ENCODE peak calls at places on chromosomes 11 and 22, in five cellular contexts. H, V, C, J and Z are unnamed samples.

GRCh38 chr22:37021710-37022482 is 2.4 kb downstream of the MPST start:
- DNase-seq in J (peak; percentile 46), V (peak; percentile 35), H (no peak), C (no peak), Z (no peak)

GRCh38 chr22:44574581-44575343 is 76.7 kb upstream of the RTL6 start:
- DNase-seq in C (no peak), H (no peak), J (no peak), V (no peak), Z (no peak)

GRCh38 chr22:20002661-20003060 is 14.0 kb downstream of the ARVCF start:
- DNase-seq in C (no peak), H (no peak), J (no peak), V (no peak), Z (no peak)

GRCh38 chr11:61642162-61642561 is 38.0 kb upstream of the DAGLA start:
- DNase-seq in J (no peak), H (no peak), V (no peak), C (no peak), Z (no peak)

GRCh38 chr11:78040691-78041379 is 17.8 kb upstream of the KCTD14 start:
- DNase-seq in J (no peak), V (no peak), C (no peak), H (no peak), Z (no peak)

GRCh38 chr11:65503606-65503922 is 4.7 kb downstream of the MALAT1 start:
- DNase-seq in V (no peak), H (no peak), C (no peak), J (no peak), Z (no peak)

GRCh38 chr11:93773045-93773477 is 11.0 kb upstream of the MED17 start:
- DNase-seq in V (no peak), J (no peak), H (no peak), C (no peak), Z (no peak)

GRCh38 chr11:10272132-10272531 is 21.9 kb downstream of the SBF2 start:
- DNase-seq in J (peak; percentile 52), C (no peak), H (no peak), V (no peak), Z (no peak)

GRCh38 chr22:49963647-49964026 is 3.1 kb downstream of the PIM3 start:
- DNase-seq in C (no peak), J (no peak), H (no peak), V (no peak), Z (no peak)

GRCh38 chr22:46085831-46086576 is 64.3 kb upstream of the PPARA start:
- DNase-seq in H (peak; percentile 80), J (no peak), C (peak; percentile 43), V (no peak), Z (no peak)

GRCh38 chr22:30879398-30879797 is 89.2 kb downstream of the MORC2 start:
- DNase-seq in H (no peak), C (no peak), V (no peak), J (no peak), Z (no peak)

GRCh38 chr11:127006311-127006710 is 5.7 kb upstream of the KIRREL3 start:
- DNase-seq in C (no peak), J (no peak), H (no peak), V (no peak), Z (no peak)

GRCh38 chr11:11669447-11669846 is 47.6 kb upstream of the GALNT18 start:
- DNase-seq in C (no peak), H (no peak), J (no peak), V (no peak), Z (no peak)

GRCh38 chr11:120785576-120785975 is 238.3 kb upstream of the TBCEL start:
- DNase-seq in H (no peak), J (no peak), C (no peak), V (no peak), Z (no peak)

GRCh38 chr11:119692547-119692834 is 36.5 kb downstream of the NECTIN1 start:
- DNase-seq in J (no peak), V (no peak), H (no peak), C (no peak), Z (no peak)